ENCODE peak calls at places on chromosomes 16 and 17, in ten cellular contexts. H is stomach, A is left ventricle myocardium inferior, R is PC-3, E is lower lobe of right lung, I is body of pancreas, P is A549, F is tibial nerve, V is PC-9, Y is left lung. L is an unnamed sample.
A peak's percentile ranks its signal among the peaks of the same experiment; 100 is the strongest.

GRCh38 chr17:34059423-34060220 is 195.5 kb upstream of the CCL2 start:
- DNase-seq in H (no peak), A (no peak), R (no peak), E (no peak), I (no peak), P (no peak), F (no peak), V (no peak), Y (no peak), L (no peak)

GRCh38 chr16:70706948-70707465 is 21.2 kb upstream of the MTSS2 start:
- DNase-seq in H (no peak), A (no peak), R (peak; percentile 94), E (no peak), I (no peak), P (peak; percentile 81), F (no peak), V (peak; percentile 91), Y (no peak), L (no peak)

GRCh38 chr17:58648236-58648635 is 43.6 kb downstream of the TEX14 start:
- DNase-seq in H (no peak), A (no peak), R (no peak), E (no peak), I (no peak), P (no peak), F (no peak), V (no peak), Y (no peak), L (no peak)

GRCh38 chr16:86466695-86467406 is 43.5 kb upstream of the FOXF1 start:
- DNase-seq in H (no peak), A (no peak), R (no peak), E (no peak), I (no peak), P (no peak), F (no peak), V (no peak), Y (no peak), L (no peak)

GRCh38 chr16:81204794-81205680 is 33.5 kb upstream of the BCO1 start:
- DNase-seq in H (peak; percentile 48), A (no peak), R (peak; percentile 59), E (no peak), I (peak; percentile 9), P (peak; percentile 61), F (peak; percentile 34), V (no peak), Y (no peak), L (no peak)

GRCh38 chr16:51968756-51969155 is 578.2 kb downstream of the TOX3 start:
- DNase-seq in H (no peak), A (no peak), R (no peak), E (no peak), I (no peak), P (no peak), F (no peak), V (no peak), Y (no peak), L (no peak)

GRCh38 chr17:67151717-67152116 is 93.3 kb downstream of the HELZ start:
- DNase-seq in H (no peak), A (no peak), R (peak; percentile 93), E (no peak), I (no peak), P (peak; percentile 39), F (no peak), V (no peak), Y (no peak), L (no peak)

GRCh38 chr16:88917146-88917914 is 50.9 kb upstream of the PABPN1L start:
- DNase-seq in H (no peak), A (no peak), R (no peak), E (no peak), I (no peak), P (no peak), F (no peak), V (no peak), Y (no peak), L (no peak)

GRCh38 chr17:48565024-48565558 is 13.1 kb downstream of the HOXB4 start:
- DNase-seq in H (no peak), A (no peak), R (no peak), E (no peak), I (no peak), P (no peak), F (no peak), V (no peak), Y (no peak), L (no peak)

GRCh38 chr17:48563385-48563838 is 14.7 kb downstream of the HOXB4 start:
- DNase-seq in H (no peak), A (no peak), R (no peak), E (no peak), I (no peak), P (no peak), F (no peak), V (no peak), Y (no peak), L (no peak)

GRCh38 chr17:48562934-48563333 is 15.2 kb downstream of the HOXB4 start:
- DNase-seq in H (no peak), A (no peak), R (no peak), E (no peak), I (no peak), P (no peak), F (no peak), V (no peak), Y (no peak), L (no peak)

GRCh38 chr17:48563867-48564199 is 14.3 kb downstream of the HOXB4 start:
- DNase-seq in H (no peak), A (no peak), R (no peak), E (no peak), I (no peak), P (no peak), F (no peak), V (no peak), Y (no peak), L (no peak)

DNA sequence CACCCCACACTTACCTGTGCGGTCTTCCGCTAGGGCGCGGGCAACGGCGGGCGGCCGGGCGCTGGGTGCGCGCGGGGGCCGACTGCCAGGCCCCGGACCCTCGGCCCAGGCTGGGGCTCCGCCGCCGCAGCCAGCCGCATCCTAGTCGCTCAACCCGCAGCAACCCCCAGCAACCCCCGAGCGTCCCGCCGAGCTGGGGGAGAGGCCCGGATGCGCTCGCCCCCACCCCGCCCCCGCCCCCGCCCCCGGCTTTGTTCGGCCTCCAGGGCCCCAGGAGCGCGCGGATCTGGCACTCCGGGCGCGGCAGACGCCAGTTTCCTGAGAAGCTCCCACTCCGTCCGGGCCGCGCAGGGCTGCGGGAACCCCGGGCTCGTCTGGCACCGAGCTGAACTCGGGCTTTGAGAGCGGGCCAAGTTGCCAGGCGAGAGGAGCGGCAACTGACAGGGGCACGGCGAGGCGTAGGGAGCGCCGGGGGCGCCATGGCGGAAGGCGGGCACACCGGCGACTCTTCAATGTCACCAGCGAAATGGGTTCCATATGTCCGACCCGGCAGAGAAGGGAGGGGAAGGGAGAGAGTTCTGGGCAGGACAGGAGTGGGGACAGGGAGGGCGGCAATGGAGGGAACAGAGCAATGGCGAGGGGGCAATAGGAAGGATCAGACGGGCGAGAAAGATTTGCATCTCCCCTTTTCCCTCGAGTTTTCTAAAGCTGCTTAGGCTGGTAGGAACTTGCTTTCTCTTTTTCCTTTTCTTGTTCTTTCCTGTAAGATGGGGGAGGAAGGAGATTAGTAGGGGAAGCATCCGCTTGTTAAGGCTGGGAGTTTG is 13.7 kb downstream of the HOXB4 start:
- DNase-seq in H (no peak), A (no peak), R (no peak), E (no peak), I (no peak), P (no peak), F (no peak), V (no peak), Y (no peak), L (no peak)
- H3K4me1 ChIP-seq in H (peaks cover 45% of the 10 kb centered on the region), A (peaks cover 27% of the 10 kb centered on the region), R (no peaks in the 10 kb centered on the region), E (peaks cover 52% of the 10 kb centered on the region), I (peaks cover 17% of the 10 kb centered on the region), P (peaks cover 13% of the 10 kb centered on the region), F (no peaks in the 10 kb centered on the region), V (peaks cover 6% of the 10 kb centered on the region), Y (peaks cover 19% of the 10 kb centered on the region), L (no peaks in the 10 kb centered on the region)

GRCh38 chr17:15954222-15954621 is 9.3 kb downstream of the ADORA2B start:
- DNase-seq in H (no peak), A (no peak), R (peak; percentile 99), E (no peak), I (peak; percentile 25), P (peak; percentile 45), F (no peak), V (peak; percentile 91), Y (no peak), L (no peak)

GRCh38 chr17:15958484-15958854 is 13.5 kb downstream of the ADORA2B start:
- DNase-seq in H (no peak), A (no peak), R (no peak), E (no peak), I (no peak), P (no peak), F (no peak), V (no peak), Y (no peak), L (no peak)

GRCh38 chr17:15957206-15957605 is 12.3 kb downstream of the ADORA2B start:
- DNase-seq in H (no peak), A (no peak), R (peak; percentile 96), E (no peak), I (no peak), P (no peak), F (no peak), V (peak; percentile 80), Y (no peak), L (no peak)

GRCh38 chr17:15955793-15956541 is 11.0 kb downstream of the ADORA2B start:
- DNase-seq in H (no peak), A (no peak), R (no peak), E (no peak), I (no peak), P (no peak), F (no peak), V (no peak), Y (no peak), L (no peak)

DNA sequence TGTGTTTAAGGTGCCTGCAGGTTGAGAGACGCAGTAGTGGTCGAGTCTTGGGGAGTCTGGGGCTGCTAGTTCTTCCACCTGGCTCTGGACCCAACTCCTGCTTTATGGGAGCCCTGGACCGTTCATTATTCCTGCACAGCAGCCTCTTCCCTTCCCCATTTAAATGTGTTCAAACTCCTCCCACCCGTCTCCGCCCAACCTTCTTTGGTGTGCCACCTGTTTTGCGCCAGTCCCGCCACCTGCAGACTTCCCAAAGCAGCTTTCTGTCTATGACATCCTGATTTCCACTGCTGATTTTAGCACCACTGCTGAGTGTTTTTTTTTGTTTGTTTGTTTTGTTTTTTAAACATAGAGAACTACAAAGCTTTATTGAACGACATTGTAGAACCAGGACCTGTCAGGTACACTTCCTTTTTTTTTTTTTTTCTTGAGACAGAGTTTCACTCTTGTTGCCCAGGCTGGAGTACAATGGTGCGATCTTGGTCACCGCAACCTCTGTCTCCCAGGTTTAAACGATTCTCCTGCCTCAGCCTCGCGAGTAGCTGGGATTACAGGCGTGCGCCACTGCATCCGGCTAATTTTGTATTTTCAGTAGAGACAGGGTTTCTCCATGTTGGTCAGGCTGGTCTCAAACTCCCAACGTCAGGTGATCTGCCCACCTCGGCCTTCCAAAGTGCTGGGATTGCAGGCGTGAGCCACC is 12.8 kb downstream of the ADORA2B start:
- DNase-seq in H (no peak), A (no peak), R (peak; percentile 35), E (no peak), I (peak; percentile 64), P (no peak), F (no peak), V (peak; percentile 34), Y (no peak), L (no peak)
- H3K27ac ChIP-seq in H (peak overlapping the region; percentile 63), A (no peak overlapping the region), R (peak overlapping the region; percentile 94), E (no peak overlapping the region), I (no peak overlapping the region), P (peak overlapping the region; percentile 73), F (no peak overlapping the region), V (peak overlapping the region; percentile 99), Y (no peak overlapping the region), L (no peak overlapping the region)

GRCh38 chr17:83084214-83084613 is 4.8 kb downstream of the METRNL start:
- DNase-seq in H (no peak), A (no peak), R (no peak), E (no peak), I (no peak), P (no peak), F (no peak), V (no peak), Y (no peak), L (no peak)

GRCh38 chr17:83084621-83085056 is 5.2 kb downstream of the METRNL start:
- DNase-seq in H (peak; percentile 63), A (no peak), R (no peak), E (peak; percentile 91), I (no peak), P (no peak), F (no peak), V (no peak), Y (peak; percentile 91), L (no peak)

GRCh38 chr17:83082899-83083367 is 3.5 kb downstream of the METRNL start:
- DNase-seq in H (no peak), A (no peak), R (no peak), E (no peak), I (no peak), P (no peak), F (no peak), V (no peak), Y (no peak), L (no peak)

GRCh38 chr17:83082435-83082834 is 3.0 kb downstream of the METRNL start:
- DNase-seq in H (no peak), A (no peak), R (no peak), E (no peak), I (no peak), P (no peak), F (no peak), V (no peak), Y (no peak), L (no peak)

DNA sequence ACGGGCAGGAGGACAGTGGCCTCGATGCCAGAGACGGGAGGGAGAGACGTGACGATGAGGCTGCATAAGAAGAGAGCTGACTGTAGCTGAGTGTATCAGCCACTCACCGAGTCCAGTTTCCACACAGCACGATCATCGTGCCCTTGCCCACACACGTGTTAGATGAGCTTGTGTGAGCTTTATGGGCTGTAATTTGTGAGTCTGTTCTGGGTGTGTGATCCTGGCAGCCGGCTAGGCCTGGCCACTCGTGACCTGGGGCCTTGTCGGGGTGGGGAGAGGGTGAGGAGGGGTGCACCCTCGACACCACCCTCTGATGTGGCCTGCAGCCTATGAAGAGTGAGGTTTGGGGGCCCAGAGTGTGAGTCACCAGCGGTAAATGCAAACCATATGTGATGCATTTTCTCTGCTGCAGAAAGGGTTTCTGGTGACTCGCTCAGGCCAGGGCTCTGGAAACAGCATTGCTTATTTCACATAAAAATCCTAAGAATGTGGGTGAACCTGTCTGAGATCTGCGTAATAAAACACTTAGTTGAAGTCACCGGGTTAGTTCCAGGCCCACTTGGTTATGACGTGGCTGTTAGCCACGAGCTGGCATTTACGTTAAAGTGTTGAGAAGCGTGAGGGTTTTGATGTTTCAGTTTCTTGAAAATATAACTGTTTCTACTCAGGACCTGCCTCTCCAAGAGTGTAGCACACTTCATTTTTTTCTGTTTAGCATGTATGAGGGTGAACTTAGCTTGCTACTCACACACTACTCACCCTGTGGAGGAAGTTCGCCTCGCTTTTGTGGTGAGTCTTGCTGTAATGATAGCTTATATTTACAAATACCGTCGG is 4.2 kb downstream of the METRNL start:
- DNase-seq in H (no peak), A (no peak), R (peak; percentile 86), E (no peak), I (no peak), P (peak; percentile 54), F (no peak), V (peak; percentile 88), Y (no peak), L (no peak)
- H3K4me1 ChIP-seq in H (peaks cover 68% of the 10 kb centered on the region), A (peaks cover 86% of the 10 kb centered on the region), R (peaks cover 25% of the 10 kb centered on the region), E (peaks cover 65% of the 10 kb centered on the region), I (peaks cover 41% of the 10 kb centered on the region), P (peaks cover 22% of the 10 kb centered on the region), F (peaks cover 78% of the 10 kb centered on the region), V (peaks cover 36% of the 10 kb centered on the region), Y (peaks cover 78% of the 10 kb centered on the region), L (peaks cover 1% of the 10 kb centered on the region)

DNA sequence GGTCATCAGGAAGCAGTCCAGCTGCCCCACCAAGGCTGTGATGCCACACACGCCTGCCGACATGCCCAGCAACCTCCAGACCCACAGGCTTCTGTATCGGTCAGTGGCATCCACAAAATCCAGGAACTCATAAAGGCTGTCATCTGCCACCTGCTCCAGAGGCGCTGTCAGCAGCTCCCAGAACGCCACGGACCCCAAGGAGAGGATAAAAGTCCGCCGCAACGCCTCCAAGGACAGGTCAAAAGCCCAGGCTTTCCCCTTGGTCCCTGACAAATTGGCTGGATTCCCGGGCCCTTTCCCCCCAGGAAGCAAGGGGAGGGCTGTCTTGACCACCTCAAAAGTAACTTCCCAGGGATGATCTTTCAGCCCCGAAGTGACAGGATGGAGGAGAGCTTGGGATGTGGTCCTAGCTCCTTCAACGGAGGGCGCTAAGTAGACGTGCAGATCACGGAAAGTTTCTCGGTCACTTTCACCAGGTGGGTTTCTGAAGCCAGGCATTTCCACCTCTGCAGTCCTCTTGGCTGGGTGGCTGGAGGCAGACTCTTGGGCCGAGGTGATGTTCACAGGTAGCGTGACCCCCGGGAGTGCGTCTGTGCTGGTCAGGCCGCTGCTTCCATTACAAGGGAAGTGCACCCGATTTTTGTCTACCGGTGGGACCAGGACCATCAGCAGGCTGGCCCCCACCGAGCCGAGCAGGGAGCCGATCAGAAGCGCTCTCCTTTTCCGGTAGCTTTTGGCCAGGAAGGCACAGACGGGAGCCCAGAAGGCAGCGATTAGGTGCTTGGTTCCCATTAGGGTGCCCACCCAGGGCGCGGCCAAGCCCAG is 777 bp downstream of the MFSD6L start:
- DNase-seq in H (no peak), A (no peak), R (no peak), E (no peak), I (no peak), P (no peak), F (no peak), V (no peak), Y (no peak), L (no peak)
- H3K27ac ChIP-seq in H (peak overlapping the region; percentile 81), A (no peak overlapping the region), R (no peak overlapping the region), E (no peak overlapping the region), I (peak overlapping the region; percentile 62), P (no peak overlapping the region), F (no peak overlapping the region), V (no peak overlapping the region), Y (no peak overlapping the region), L (no peak overlapping the region)

L was measured in psoas muscle.